ENCODE peak calls at places on chromosomes 2 and 18, in four cellular contexts. E, C, U and L are unnamed samples. For H3K4me1 and H3K9me3, the result is how much of the 10 kb centered on the place peaks cover.

GRCh38 chr2:172655091-172655837 is 80.4 kb upstream of the RAPGEF4 start:
- DNase-seq in E (no peak), C (no peak), U (no peak), L (no peak)

GRCh38 chr2:180057706-180058412 is 50.8 kb upstream of the CWC22 start:
- DNase-seq in C (no peak), U (no peak), E (no peak), L (no peak)

GRCh38 chr18:53361044-53361443 is 863.4 kb downstream of the MBD2 start:
- DNase-seq in E (no peak), C (no peak), U (no peak), L (no peak)

GRCh38 chr18:48072428-48073204 is 142.2 kb upstream of the SMAD2 start:
- DNase-seq in C (peak), U (no peak), E (no peak), L (no peak)

GRCh38 chr18:48308027-48308635 is 101.1 kb downstream of the ZBTB7C start:
- DNase-seq in C (no peak), E (no peak), U (no peak), L (no peak)

GRCh38 chr2:109133746-109134145 is 4.7 kb downstream of the SH3RF3 start:
- DNase-seq in C (no peak), E (no peak), U (no peak), L (no peak)

GRCh38 chr2:8714971-8715370 is 33.1 kb downstream of the ID2 start:
- DNase-seq in U (no peak), E (no peak), C (no peak), L (no peak)

GRCh38 chr18:36493349-36494281 is 196.1 kb downstream of the FHOD3 start:
- DNase-seq in E (no peak), C (peak), U (no peak), L (peak)

GRCh38 chr18:57835904-57836303 is 32.8 kb upstream of the ATP8B1 start:
- DNase-seq in U (no peak), C (no peak), E (no peak), L (no peak)

GRCh38 chr18:57831597-57832377 is 28.7 kb upstream of the ATP8B1 start:
- DNase-seq in E (no peak), U (no peak), C (no peak), L (no peak)

GRCh38 chr18:57834616-57835015 is 31.5 kb upstream of the ATP8B1 start:
- DNase-seq in U (no peak), E (no peak), C (no peak), L (no peak)

GRCh38 chr18:57832730-57833129 is 29.6 kb upstream of the ATP8B1 start:
- DNase-seq in U (no peak), E (no peak), C (no peak), L (no peak)

GRCh38 chr18:57833441-57834101 is 30.5 kb upstream of the ATP8B1 start:
- DNase-seq in C (no peak), E (no peak), U (no peak), L (no peak)
- H3K4me1 ChIP-seq in C (under half), E (under half), U (under half), L (under half)

GRCh38 chr2:148701877-148702276 is 57.3 kb downstream of the EPC2 start:
- DNase-seq in U (no peak), C (no peak), E (no peak), L (no peak)
- H3K9me3 ChIP-seq in U (under half), C (under half), E (under half), L (under half)

GRCh38 chr2:133810559-133810958 is 242.3 kb upstream of the NCKAP5 start:
- DNase-seq in C (no peak), E (no peak), U (no peak), L (no peak)

GRCh38 chr2:133812826-133813617 is 244.8 kb upstream of the NCKAP5 start:
- DNase-seq in U (no peak), C (no peak), E (no peak), L (no peak)

GRCh38 chr2:133814890-133815289 is 246.6 kb upstream of the NCKAP5 start:
- DNase-seq in E (no peak), U (no peak), C (no peak), L (no peak)

GRCh38 chr2:133809485-133809884 is 241.2 kb upstream of the NCKAP5 start:
- DNase-seq in E (no peak), U (no peak), C (no peak), L (no peak)

GRCh38 chr2:133811409-133812125 is 243.3 kb upstream of the NCKAP5 start:
- DNase-seq in E (no peak), C (no peak), U (no peak), L (no peak)
- H3K27ac ChIP-seq in E (no peak), C (no peak), U (no peak), L (no peak)

DNA sequence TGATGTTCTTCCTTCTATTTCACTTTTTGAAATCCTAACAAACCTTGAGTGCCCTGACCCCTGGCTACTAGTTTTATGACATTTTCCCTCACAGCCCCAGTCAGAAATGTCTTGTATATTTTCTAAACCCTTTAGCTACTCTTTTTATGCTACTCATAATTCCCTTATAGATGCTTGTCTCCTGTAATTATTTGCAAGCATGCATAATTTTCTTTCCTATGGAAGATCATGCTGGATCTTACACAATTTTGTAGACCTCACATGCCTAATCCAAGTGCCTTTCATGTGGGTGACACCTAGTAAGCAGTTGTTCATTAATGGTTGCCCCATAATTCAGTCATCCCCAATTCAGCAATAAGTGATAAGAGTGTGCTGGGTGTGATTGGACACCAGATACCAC is 6.9 kb downstream of the GPD2 start:
- DNase-seq in U (no peak), E (no peak), C (no peak), L (no peak)
- H3K4me1 ChIP-seq in U (under half), E (under half), C (under half), L (under half)

GRCh38 chr2:63844616-63845015 is 2.9 kb downstream of the UGP2 start:
- DNase-seq in U (no peak), C (no peak), E (no peak), L (no peak)
- H3K9me3 ChIP-seq in U (under half), C (under half), E (under half), L (under half)

GRCh38 chr18:35470440-35470839 is 27.3 kb downstream of the INO80C start:
- DNase-seq in C (no peak), U (no peak), E (no peak), L (no peak)
- H3K27ac ChIP-seq in C (no peak), U (no peak), E (no peak), L (no peak)

GRCh38 chr2:120758181-120759048 is 22.7 kb downstream of the GLI2 start:
- DNase-seq in E (peak), U (no peak), C (peak), L (no peak)
- H3K4me1 ChIP-seq in E (under half), U (under half), C (under half), L (under half)

GRCh38 chr2:6846540-6846939 is 19.2 kb downstream of the CMPK2 start:
- DNase-seq in E (no peak), U (no peak), C (no peak), L (no peak)
- H3K9me3 ChIP-seq in E (under half), U (half or more), C (half or more), L (under half)

GRCh38 chr18:61735564-61736102 is 157.2 kb downstream of the RNF152 start:
- DNase-seq in C (no peak), U (no peak), E (no peak), L (no peak)
- H3K27ac ChIP-seq in C (no peak), U (no peak), E (peak), L (peak)